ENCODE peak calls at places on chromosomes 1 and 21, in four cellular contexts. U is NB4, V is pancreas, S is psoas muscle. F is an unnamed sample.

GRCh38 chr1:55554611-55555010 is 339.4 kb upstream of the USP24 start:
- DNase-seq in U (no peak), S (no peak), V (no peak), F (no peak)

GRCh38 chr1:177355575-177355974 is 184.8 kb downstream of the BRINP2 start:
- DNase-seq in S (no peak), V (no peak), U (peak), F (no peak)

GRCh38 chr1:7223334-7224080 is 438.3 kb downstream of the CAMTA1 start:
- DNase-seq in U (no peak), V (no peak), S (no peak), F (no peak)

GRCh38 chr1:30378991-30379581 is 344.3 kb downstream of the MATN1 start:
- DNase-seq in S (no peak), V (no peak), U (peak), F (no peak)

GRCh38 chr1:161487483-161487827 is 17.8 kb upstream of the FCGR2A start:
- DNase-seq in V (no peak), S (no peak), U (no peak), F (peak)

GRCh38 chr1:213286235-213286634 is 235.2 kb downstream of the RPS6KC1 start:
- DNase-seq in S (no peak), V (no peak), U (no peak), F (no peak)

GRCh38 chr1:46802081-46802480 is 3.2 kb downstream of the CYP4B1 start:
- DNase-seq in V (no peak), U (no peak), S (no peak), F (no peak)

GRCh38 chr21:28339403-28339802 is 653.3 kb downstream of the LTN1 start:
- DNase-seq in V (no peak), S (no peak), U (no peak), F (no peak)

GRCh38 chr1:207454046-207454964 is at the start of gene CR2:
- DNase-seq in U (peak), V (peak), S (peak), F (peak)

GRCh38 chr1:7552402-7552801 is 218.7 kb upstream of the VAMP3 start:
- DNase-seq in V (peak), U (peak), S (peak), F (peak)

GRCh38 chr1:236893626-236894545 is 98.8 kb downstream of the MTR start:
- DNase-seq in S (no peak), V (no peak), U (no peak), F (no peak)

GRCh38 chr1:201019321-201019977 is 4.1 kb downstream of the KIF21B start:
- DNase-seq in V (no peak), S (peak), U (peak), F (peak)

GRCh38 chr1:10484519-10484918 is 9.8 kb downstream of the PEX14 start:
- DNase-seq in U (peak), S (no peak), V (no peak), F (peak)

GRCh38 chr1:119133987-119134386 is 6.5 kb downstream of the WARS2 start:
- DNase-seq in U (no peak), S (no peak), V (no peak), F (no peak)

GRCh38 chr1:227032396-227032795 is 92.3 kb downstream of the COQ8A start:
- DNase-seq in V (no peak), S (no peak), U (no peak), F (no peak)

GRCh38 chr1:228358039-228358763 is 48.4 kb downstream of the TRIM11 start:
- DNase-seq in V (no peak), U (no peak), S (no peak), F (no peak)

GRCh38 chr1:85313888-85314696 is 37.7 kb upstream of the BCL10 start:
- DNase-seq in S (peak), U (no peak), V (no peak), F (no peak)

GRCh38 chr1:31576201-31576669 is at the start of gene TINAGL1:
- DNase-seq in V (no peak), S (no peak), U (no peak), F (peak)

GRCh38 chr21:39721885-39722284 is 23.1 kb upstream of the IGSF5 start:
- DNase-seq in U (no peak), V (no peak), S (no peak), F (no peak)

GRCh38 chr1:47371016-47371517 is 37.5 kb downstream of the CMPK1 start:
- DNase-seq in S (no peak), V (no peak), U (no peak), F (no peak)

GRCh38 chr1:159780583-159781582 is at the start of gene DUSP23:
- DNase-seq in U (peak), S (peak), V (peak), F (peak)

GRCh38 chr1:53580009-53580400 is 120.8 kb downstream of the DMRTB1 start:
- DNase-seq in V (no peak), U (no peak), S (no peak), F (no peak)

GRCh38 chr1:156821801-156822200 is 5.2 kb upstream of the SH2D2A start:
- DNase-seq in V (no peak), S (no peak), U (no peak), F (no peak)

GRCh38 chr1:53115403-53116306 is 26.8 kb downstream of the SLC1A7 start:
- DNase-seq in V (no peak), U (peak), S (peak), F (no peak)

GRCh38 chr1:184330884-184331283 is 55.9 kb upstream of the C1orf21 start:
- DNase-seq in V (no peak), U (no peak), S (no peak), F (no peak)

GRCh38 chr1:8031176-8031785 is 5.2 kb upstream of the ERRFI1 start:
- DNase-seq in S (no peak), V (no peak), U (peak), F (no peak)

GRCh38 chr21:42576639-42577038 is 63.0 kb downstream of the SLC37A1 start:
- DNase-seq in U (no peak), V (no peak), S (no peak), F (no peak)

GRCh38 chr21:42571391-42572150 is 57.9 kb downstream of the SLC37A1 start:
- DNase-seq in U (no peak), S (peak), V (peak), F (peak)

GRCh38 chr21:42575111-42575510 is 61.5 kb downstream of the SLC37A1 start:
- DNase-seq in U (no peak), S (no peak), V (peak), F (no peak)

GRCh38 chr21:42572906-42573495 is 59.3 kb downstream of the SLC37A1 start:
- DNase-seq in U (no peak), S (peak), V (peak), F (no peak)

GRCh38 chr21:42574234-42575027 is 60.8 kb downstream of the SLC37A1 start:
- DNase-seq in U (peak), V (peak), S (no peak), F (peak)
- TF ChIP-seq CTCF in U (peak), V (no peak), S (no peak), F (no peak)

DNA sequence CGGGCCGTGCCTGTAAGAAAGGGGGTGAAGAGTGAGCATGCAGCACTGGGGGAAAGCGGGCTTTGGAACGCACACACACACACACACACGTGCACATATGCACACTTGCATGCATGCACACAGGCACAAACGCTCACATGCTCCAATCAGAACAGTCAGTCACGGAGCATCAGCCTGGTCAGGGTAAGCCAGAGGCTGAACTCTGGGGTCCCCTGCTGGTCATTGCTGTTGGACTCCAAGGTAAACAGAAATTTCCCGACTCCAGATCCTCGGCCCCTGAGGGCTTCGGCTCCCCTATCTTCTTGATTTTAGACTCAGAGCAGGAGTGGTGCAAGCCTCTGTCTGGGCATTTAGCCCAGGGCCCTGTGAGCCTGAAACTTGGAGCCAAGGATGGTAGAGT is 54.2 kb downstream of the SYT2 start:
- DNase-seq in U (peak), S (no peak), V (no peak), F (no peak)
- TF ChIP-seq CTCF in U (peak), S (no peak), V (no peak), F (no peak)

DNA sequence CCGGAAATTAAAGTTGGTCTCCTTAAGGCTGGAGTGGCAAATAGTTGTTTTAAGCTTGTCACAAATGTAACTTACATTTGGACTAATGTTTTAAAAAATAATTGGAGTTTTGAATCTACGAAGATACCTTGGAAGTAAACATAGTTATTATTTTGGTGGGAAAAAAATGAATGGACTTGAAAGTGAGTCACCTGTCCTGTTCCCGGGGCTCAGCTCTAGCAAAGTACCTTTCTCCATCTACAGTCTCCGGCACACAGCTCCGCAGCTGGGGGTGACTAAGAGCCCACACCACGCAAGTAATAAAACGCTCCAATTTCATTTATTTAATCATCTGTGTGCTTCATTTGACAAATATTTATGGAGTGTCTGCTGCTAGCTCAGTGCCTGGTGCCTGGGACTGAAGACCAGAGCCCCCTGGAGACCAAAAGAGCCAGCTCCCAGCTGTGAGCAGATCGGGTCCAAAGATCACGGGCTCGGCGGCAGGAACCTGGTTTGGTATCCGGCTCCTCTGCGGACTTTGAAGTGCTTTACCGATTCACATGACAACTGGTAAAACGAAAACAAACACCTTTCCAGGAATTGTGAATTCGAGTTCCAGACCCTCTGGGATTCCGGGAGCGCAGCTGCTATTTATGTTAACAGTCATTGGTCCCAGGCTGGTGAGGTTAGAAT is 1.7 kb upstream of the RIPK4 start:
- DNase-seq in S (no peak), U (peak), V (peak), F (peak)
- TF ChIP-seq CTCF in S (no peak), U (no peak), V (peak), F (no peak)

GRCh38 chr1:153774780-153775431 is at the start of gene SLC27A3:
- DNase-seq in S (peak), V (peak), U (no peak), F (peak)

GRCh38 chr1:153774036-153774435 is 1.2 kb upstream of the SLC27A3 start:
- DNase-seq in S (no peak), V (no peak), U (peak), F (no peak)

GRCh38 chr1:153776352-153776751 is 1.1 kb downstream of the SLC27A3 start:
- DNase-seq in V (no peak), U (no peak), S (no peak), F (no peak)

GRCh38 chr1:153776971-153777370 is 1.8 kb downstream of the SLC27A3 start:
- DNase-seq in S (no peak), U (no peak), V (no peak), F (no peak)

DNA sequence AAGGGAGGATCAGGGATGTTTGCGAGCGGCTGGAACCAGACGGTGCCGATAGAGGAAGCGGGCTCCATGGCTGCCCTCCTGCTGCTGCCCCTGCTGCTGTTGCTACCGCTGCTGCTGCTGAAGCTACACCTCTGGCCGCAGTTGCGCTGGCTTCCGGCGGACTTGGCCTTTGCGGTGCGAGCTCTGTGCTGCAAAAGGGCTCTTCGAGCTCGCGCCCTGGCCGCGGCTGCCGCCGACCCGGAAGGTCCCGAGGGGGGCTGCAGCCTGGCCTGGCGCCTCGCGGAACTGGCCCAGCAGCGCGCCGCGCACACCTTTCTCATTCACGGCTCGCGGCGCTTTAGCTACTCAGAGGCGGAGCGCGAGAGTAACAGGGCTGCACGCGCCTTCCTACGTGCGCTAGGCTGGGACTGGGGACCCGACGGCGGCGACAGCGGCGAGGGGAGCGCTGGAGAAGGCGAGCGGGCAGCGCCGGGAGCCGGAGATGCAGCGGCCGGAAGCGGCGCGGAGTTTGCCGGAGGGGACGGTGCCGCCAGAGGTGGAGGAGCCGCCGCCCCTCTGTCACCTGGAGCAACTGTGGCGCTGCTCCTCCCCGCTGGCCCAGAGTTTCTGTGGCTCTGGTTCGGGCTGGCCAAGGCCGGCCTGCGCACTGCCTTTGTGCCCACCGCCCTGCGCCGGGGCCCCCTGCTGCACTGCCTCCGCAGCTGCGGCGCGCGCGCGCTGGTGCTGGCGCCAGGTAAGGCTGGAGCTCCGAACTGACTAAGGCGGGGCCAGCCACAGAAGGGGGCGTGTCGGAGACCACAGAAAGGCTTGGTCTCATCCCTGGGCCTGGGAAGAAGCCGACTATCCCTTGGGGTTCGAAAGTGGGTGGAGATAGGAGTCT is 465 bp downstream of the SLC27A3 start:
- DNase-seq in U (peak), V (peak), S (peak), F (peak)
- TF ChIP-seq CTCF in U (no peak), V (no peak), S (no peak), F (no peak)

DNA sequence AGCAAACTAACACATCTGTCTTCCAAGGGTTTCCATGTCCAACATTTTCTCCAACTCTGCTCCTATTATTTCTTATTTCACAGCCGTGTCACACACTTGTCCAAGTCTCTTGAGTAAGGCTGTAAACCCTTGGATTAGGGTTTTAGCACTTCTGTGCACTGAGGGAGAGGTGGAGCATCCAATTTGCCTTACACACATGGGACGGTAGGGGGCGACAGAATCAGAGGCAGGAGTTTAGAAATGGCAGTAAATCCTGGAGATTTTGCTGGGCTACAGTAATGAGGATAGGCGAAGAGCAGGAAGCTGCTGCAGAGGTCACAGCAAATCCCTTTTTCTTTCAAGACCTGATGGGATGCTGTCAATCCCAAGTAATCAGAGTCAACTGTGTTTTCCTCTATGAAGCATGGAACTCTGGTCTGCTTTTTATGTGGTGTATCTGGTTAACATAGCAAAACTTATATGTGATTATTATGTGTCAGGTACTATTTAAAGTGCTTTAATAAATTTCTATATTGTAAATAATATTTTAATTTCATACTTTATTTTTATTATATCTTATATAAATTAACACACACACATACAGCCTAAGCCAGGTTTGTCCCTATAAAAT is 15.4 kb upstream of the LCE5A start:
- DNase-seq in U (peak), S (no peak), V (no peak), F (no peak)
- TF ChIP-seq CTCF in U (peak), S (no peak), V (no peak), F (no peak)

GRCh38 chr1:108708726-108709660 is 3.7 kb upstream of the FNDC7 start:
- DNase-seq in U (peak), V (no peak), S (no peak), F (peak)
- TF ChIP-seq CTCF in U (peak), V (no peak), S (no peak), F (peak)